ENCODE peak calls at places on chromosomes 6 and 20, in seven cellular contexts. Z is A549; G is endodermal cell; T is left lung; L is transverse colon; D is CD4-positive, alpha-beta memory T cell; Y is PC-3. Q is an unnamed sample.

GRCh38 chr6:25717856-25718740 is 36.4 kb upstream of the SLC17A4 start:
- DNase-seq in Z (peak; percentile 19), G (no peak), T (no peak), L (no peak), D (peak; percentile 6), Y (peak; percentile 67), Q (no peak)

GRCh38 chr6:93685494-93685893 is 266.1 kb upstream of the EPHA7 start:
- DNase-seq in Z (no peak), G (no peak), T (no peak), L (no peak), D (no peak), Y (no peak), Q (no peak)

GRCh38 chr20:49432562-49432961 is 49.9 kb downstream of the KCNB1 start:
- DNase-seq in Z (no peak), G (no peak), T (no peak), L (no peak), D (no peak), Y (no peak), Q (no peak)

GRCh38 chr20:24891546-24892393 is 57.3 kb upstream of the CST7 start:
- DNase-seq in Z (no peak), G (no peak), T (peak; percentile 63), L (no peak), D (no peak), Y (no peak), Q (no peak)

GRCh38 chr6:1191141-1191630 is 120.7 kb upstream of the FOXQ1 start:
- DNase-seq in Z (no peak), G (no peak), T (no peak), L (no peak), D (no peak), Y (no peak), Q (no peak)

GRCh38 chr6:129748212-129748900 is 38.4 kb upstream of the ARHGAP18 start:
- DNase-seq in Z (no peak), G (peak; percentile 55), T (no peak), L (peak; percentile 50), D (peak; percentile 66), Y (peak; percentile 70), Q (peak; percentile 35)

GRCh38 chr20:34579936-34580587 is 21.5 kb downstream of the MAP1LC3A start:
- DNase-seq in Z (no peak), G (no peak), T (no peak), L (peak; percentile 76), D (no peak), Y (peak; percentile 57), Q (no peak)

GRCh38 chr6:80733645-80734044 is 627.2 kb downstream of the BCKDHB start:
- DNase-seq in Z (no peak), G (no peak), T (no peak), L (no peak), D (no peak), Y (no peak), Q (no peak)

GRCh38 chr6:121799574-121799973 is 364.1 kb downstream of the GJA1 start:
- DNase-seq in Z (no peak), G (no peak), T (no peak), L (no peak), D (no peak), Y (no peak), Q (no peak)

GRCh38 chr20:25394276-25394675 is 3.6 kb upstream of the ABHD12 start:
- DNase-seq in Z (no peak), G (peak; percentile 54), T (no peak), L (no peak), D (no peak), Y (peak; percentile 62), Q (no peak)

GRCh38 chr20:64091762-64092161 is 7.6 kb upstream of the LKAAEAR1 start:
- DNase-seq in Z (no peak), G (peak; percentile 68), T (no peak), L (no peak), D (no peak), Y (no peak), Q (no peak)

GRCh38 chr20:15220778-15221565 is 883.6 kb upstream of the FLRT3 start:
- DNase-seq in Z (no peak), G (no peak), T (no peak), L (no peak), D (no peak), Y (peak; percentile 52), Q (no peak)

GRCh38 chr6:116239856-116240255 is 14.0 kb downstream of the TSPYL4 start:
- DNase-seq in Z (no peak), G (no peak), T (no peak), L (no peak), D (no peak), Y (no peak), Q (no peak)

GRCh38 chr6:155154158-155154830 is 109.5 kb upstream of the CLDN20 start:
- DNase-seq in Z (no peak), G (no peak), T (no peak), L (no peak), D (no peak), Y (peak; percentile 88), Q (peak; percentile 56)

GRCh38 chr20:32637311-32637710 is 36.4 kb downstream of the C20orf203 start:
- DNase-seq in Z (no peak), G (no peak), T (no peak), L (no peak), D (no peak), Y (no peak), Q (no peak)

GRCh38 chr6:161792887-161793286 is 519.0 kb upstream of the AGPAT4 start:
- DNase-seq in Z (no peak), G (no peak), T (no peak), L (no peak), D (no peak), Y (no peak), Q (no peak)

GRCh38 chr6:110101885-110102284 is 77.6 kb downstream of the WASF1 start:
- DNase-seq in Z (no peak), G (peak; percentile 70), T (no peak), L (no peak), D (no peak), Y (no peak), Q (no peak)

GRCh38 chr6:56729719-56730118 is 87.0 kb upstream of the DST start:
- DNase-seq in Z (no peak), G (no peak), T (no peak), L (no peak), D (no peak), Y (peak; percentile 79), Q (no peak)

GRCh38 chr20:50308513-50309279 is 118.1 kb downstream of the CEBPB start:
- DNase-seq in Z (peak; percentile 98), G (peak; percentile 87), T (peak; percentile 97), L (peak; percentile 78), D (no peak), Y (peak; percentile 96), Q (no peak)

GRCh38 chr6:70310063-70310694 is 7.3 kb upstream of the COL9A1 start:
- DNase-seq in Z (peak; percentile 54), G (no peak), T (no peak), L (no peak), D (peak; percentile 15), Y (peak; percentile 74), Q (peak; percentile 21)

GRCh38 chr6:1962201-1962600 is 283.2 kb downstream of the GMDS start:
- DNase-seq in Z (no peak), G (no peak), T (no peak), L (no peak), D (no peak), Y (no peak), Q (no peak)

GRCh38 chr20:41510847-41511453 is 107.2 kb downstream of the CHD6 start:
- DNase-seq in Z (no peak), G (no peak), T (no peak), L (no peak), D (no peak), Y (no peak), Q (no peak)

GRCh38 chr6:105815657-105816555 is 270.2 kb upstream of the PRDM1 start:
- DNase-seq in Z (no peak), G (no peak), T (no peak), L (no peak), D (no peak), Y (no peak), Q (no peak)

GRCh38 chr6:155183095-155183494 is 80.7 kb upstream of the CLDN20 start:
- DNase-seq in Z (no peak), G (no peak), T (no peak), L (no peak), D (no peak), Y (no peak), Q (no peak)

GRCh38 chr6:169867751-169868191 is 116.3 kb downstream of the ERMARD start:
- DNase-seq in Z (no peak), G (peak; percentile 38), T (peak; percentile 66), L (no peak), D (no peak), Y (no peak), Q (peak; percentile 4)

GRCh38 chr20:48283470-48284110 is 498.3 kb upstream of the SULF2 start:
- DNase-seq in Z (peak; percentile 45), G (no peak), T (no peak), L (peak; percentile 25), D (no peak), Y (peak; percentile 93), Q (no peak)
- H3K27ac ChIP-seq in Z (no peak overlapping the region), G (no peak overlapping the region), T (no peak overlapping the region), L (no peak overlapping the region), D (no peak overlapping the region), Y (no peak overlapping the region), Q (no peak overlapping the region)

DNA sequence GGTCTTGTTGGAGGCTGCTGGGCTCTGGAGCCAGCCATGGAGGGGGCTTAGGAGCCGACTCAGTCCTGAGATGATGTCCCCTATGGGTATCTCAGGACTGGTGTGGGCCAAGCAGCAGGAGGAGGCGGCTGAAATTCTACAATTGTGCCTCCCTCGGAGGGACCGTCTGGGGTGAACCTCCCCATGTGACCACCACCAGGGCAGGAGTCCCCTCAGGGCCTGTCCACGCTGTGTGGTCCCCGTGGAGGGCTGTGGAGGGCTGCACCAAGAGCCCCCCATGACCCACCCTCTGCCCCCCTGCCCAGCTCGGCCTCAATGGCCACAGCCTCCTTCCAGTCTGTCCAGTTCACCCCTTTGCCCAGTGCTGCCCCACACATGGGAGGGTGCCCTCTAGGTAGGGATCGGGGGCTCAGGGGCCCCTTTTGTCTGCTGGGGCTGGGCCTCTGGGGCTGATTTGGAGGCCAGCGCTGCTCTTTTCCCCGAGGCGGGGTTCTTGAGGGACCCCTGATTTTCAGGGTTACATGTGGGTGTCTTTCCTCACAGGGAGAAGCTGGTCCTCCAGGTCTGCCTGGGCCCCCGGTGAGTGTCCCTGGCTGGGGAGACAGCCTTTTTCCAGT is 1.2 kb downstream of the COL9A3 start:
- DNase-seq in Z (no peak), G (no peak), T (no peak), L (no peak), D (no peak), Y (no peak), Q (no peak)
- H3K4me1 ChIP-seq in Z (peaks cover 59% of the 10 kb centered on the region), G (no peaks in the 10 kb centered on the region), T (peaks cover 25% of the 10 kb centered on the region), L (peaks cover 23% of the 10 kb centered on the region), D (peaks cover 21% of the 10 kb centered on the region), Y (peaks cover 33% of the 10 kb centered on the region), Q (peaks cover 12% of the 10 kb centered on the region)

DNA sequence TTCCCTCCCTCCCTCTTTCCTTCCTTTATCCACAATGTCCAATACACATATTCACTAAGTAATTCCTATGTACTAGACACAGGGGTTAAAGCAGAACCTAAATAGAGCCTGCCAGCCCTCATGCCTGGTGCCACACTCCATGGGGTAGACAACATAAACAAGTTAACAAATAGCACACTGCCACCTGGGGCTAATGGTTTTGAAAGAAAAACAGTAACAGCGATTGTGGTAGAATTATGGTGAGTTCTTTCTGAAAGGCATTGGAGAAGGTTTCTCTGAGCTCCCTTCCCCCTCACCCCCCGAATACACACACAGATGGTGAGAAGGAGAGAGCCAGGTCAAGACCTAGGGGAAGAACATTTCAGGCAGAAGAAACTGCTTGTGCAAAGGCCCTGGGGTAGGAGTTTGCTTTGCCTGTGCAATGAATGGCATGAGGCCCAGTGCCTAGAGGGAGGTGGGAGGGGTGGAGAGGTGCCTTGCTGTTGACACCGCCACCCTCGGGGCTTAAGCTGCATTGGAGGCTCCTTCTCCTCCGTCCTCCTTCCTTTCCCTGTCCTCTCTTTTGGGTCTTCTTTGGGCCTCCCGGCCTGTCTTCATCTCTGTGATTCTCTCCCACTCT is 502.4 kb upstream of the SULF2 start:
- DNase-seq in Z (no peak), G (no peak), T (no peak), L (no peak), D (no peak), Y (no peak), Q (no peak)
- H3K27ac ChIP-seq in Z (no peak overlapping the region), G (no peak overlapping the region), T (no peak overlapping the region), L (peak overlapping the region; percentile 0), D (no peak overlapping the region), Y (no peak overlapping the region), Q (no peak overlapping the region)

GRCh38 chr6:14328163-14328562 is 210.6 kb downstream of the CD83 start:
- DNase-seq in Z (no peak), G (no peak), T (no peak), L (no peak), D (no peak), Y (no peak), Q (no peak)
- H3K4me1 ChIP-seq in Z (peaks cover 9% of the 10 kb centered on the region), G (no peaks in the 10 kb centered on the region), T (no peaks in the 10 kb centered on the region), L (no peaks in the 10 kb centered on the region), D (no peaks in the 10 kb centered on the region), Y (peaks cover 6% of the 10 kb centered on the region), Q (no peaks in the 10 kb centered on the region)

Q was measured in naive thymus-derived CD4-positive, alpha-beta T cell.